ENCODE peak calls at places on chromosomes 16 and 17, in ten cellular contexts. O, H, D, P, L, I, G, V, T and N are unnamed samples.

GRCh38 chr17:37671813-37672544 is 28.7 kb upstream of the DDX52 start:
- DNase-seq in T (no peak), O (no peak), I (no peak), V (peak), G (peak), P (no peak), H (no peak), L (no peak), D (no peak), N (peak)

GRCh38 chr17:30398328-30399041 is 19.8 kb downstream of the CPD start:
- DNase-seq in G (no peak), V (no peak), H (no peak), P (no peak), L (no peak), T (no peak), D (no peak), I (no peak), O (no peak), N (no peak)

GRCh38 chr16:30340621-30341020 is 14.5 kb downstream of the CD2BP2 start:
- DNase-seq in L (no peak), T (no peak), D (no peak), O (no peak), H (no peak), V (no peak), I (no peak), G (no peak), P (no peak), N (no peak)

GRCh38 chr17:79842656-79843474 is 3.6 kb upstream of the CBX4 start:
- DNase-seq in P (no peak), D (no peak), I (no peak), H (peak), T (no peak), V (peak), O (no peak), G (no peak), L (peak), N (no peak)

GRCh38 chr17:80544655-80545498 is at the start of gene RPTOR:
- DNase-seq in H (peak), D (peak), P (peak), L (peak), O (peak), G (peak), I (peak), T (peak), V (peak), N (peak)

GRCh38 chr16:87897563-87898505 is 28.5 kb upstream of the SLC7A5 start:
- DNase-seq in V (no peak), I (no peak), G (no peak), H (no peak), O (peak), P (no peak), L (no peak), D (no peak), T (no peak), N (no peak)

GRCh38 chr16:14564881-14565687 is 65.0 kb downstream of the PARN start:
- DNase-seq in H (peak), L (peak), O (no peak), G (peak), P (no peak), V (no peak), T (no peak), D (no peak), I (no peak), N (no peak)

GRCh38 chr16:82081271-82081670 is 46.2 kb downstream of the HSD17B2 start:
- DNase-seq in I (no peak), T (no peak), H (no peak), V (no peak), L (no peak), D (no peak), G (no peak), P (no peak), O (no peak), N (no peak)

GRCh38 chr16:35305476-35305875 is 1846.1 kb downstream of the TP53TG3F start:
- DNase-seq in T (no peak), V (no peak), D (no peak), O (no peak), G (no peak), P (no peak), H (no peak), I (no peak), L (no peak), N (no peak)

GRCh38 chr16:89174877-89175276 is 3.3 kb downstream of the CDH15 start:
- DNase-seq in L (no peak), V (no peak), O (no peak), G (no peak), H (no peak), D (no peak), I (no peak), T (no peak), P (no peak), N (no peak)

GRCh38 chr16:17921357-17921978 is 415.1 kb downstream of the NPIPA8 start:
- DNase-seq in V (no peak), T (peak), D (no peak), P (no peak), H (peak), G (no peak), O (peak), L (no peak), I (no peak), N (no peak)

GRCh38 chr16:22763655-22764054 is 50.3 kb upstream of the HS3ST2 start:
- DNase-seq in P (no peak), O (no peak), D (no peak), H (peak), L (no peak), T (no peak), I (no peak), V (no peak), G (no peak), N (no peak)

DNA sequence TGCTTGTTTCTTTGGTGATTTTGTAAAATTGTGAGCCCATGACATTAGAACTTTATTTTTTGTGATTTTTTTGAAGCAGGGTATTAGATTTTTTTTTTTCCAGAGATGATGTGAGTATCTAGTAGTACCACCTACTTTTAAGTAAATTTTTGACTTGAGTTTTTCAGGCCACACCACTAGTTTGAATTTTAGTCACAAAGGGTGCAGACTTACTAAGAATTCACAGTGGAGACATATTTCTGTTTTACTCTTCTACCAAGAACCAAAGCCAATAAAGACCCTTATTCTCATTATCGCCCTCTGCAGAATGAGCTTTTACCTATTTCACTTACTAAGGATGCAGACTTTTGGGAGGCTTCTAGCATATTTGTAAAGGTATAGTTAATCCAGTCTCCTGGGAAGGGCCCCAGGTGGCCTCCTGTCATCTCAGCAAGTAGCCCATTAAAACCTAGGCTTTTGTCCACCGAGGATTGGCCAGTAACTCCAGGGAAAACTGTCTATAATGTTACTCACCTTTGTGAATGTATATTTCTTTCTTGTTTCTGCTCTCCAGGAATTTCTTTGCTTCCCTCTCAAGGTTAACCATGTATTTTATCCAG is 30.6 kb downstream of the NLK start:
- DNase-seq in V (no peak), I (no peak), H (no peak), P (no peak), G (no peak), T (no peak), O (no peak), L (no peak), D (no peak), N (no peak)
- H3K4me3 ChIP-seq in V (no peak), I (no peak), H (no peak), P (no peak), G (no peak), T (no peak), O (no peak), L (no peak), D (no peak), N (no peak)

GRCh38 chr16:12784076-12784475 is 19.6 kb downstream of the CPPED1 start:
- DNase-seq in O (no peak), T (no peak), G (no peak), D (no peak), V (no peak), P (no peak), H (no peak), L (no peak), I (no peak), N (peak)
- H3K27ac ChIP-seq in O (no peak), T (no peak), G (no peak), D (no peak), V (no peak), P (no peak), H (no peak), L (no peak), I (no peak), N (no peak)

DNA sequence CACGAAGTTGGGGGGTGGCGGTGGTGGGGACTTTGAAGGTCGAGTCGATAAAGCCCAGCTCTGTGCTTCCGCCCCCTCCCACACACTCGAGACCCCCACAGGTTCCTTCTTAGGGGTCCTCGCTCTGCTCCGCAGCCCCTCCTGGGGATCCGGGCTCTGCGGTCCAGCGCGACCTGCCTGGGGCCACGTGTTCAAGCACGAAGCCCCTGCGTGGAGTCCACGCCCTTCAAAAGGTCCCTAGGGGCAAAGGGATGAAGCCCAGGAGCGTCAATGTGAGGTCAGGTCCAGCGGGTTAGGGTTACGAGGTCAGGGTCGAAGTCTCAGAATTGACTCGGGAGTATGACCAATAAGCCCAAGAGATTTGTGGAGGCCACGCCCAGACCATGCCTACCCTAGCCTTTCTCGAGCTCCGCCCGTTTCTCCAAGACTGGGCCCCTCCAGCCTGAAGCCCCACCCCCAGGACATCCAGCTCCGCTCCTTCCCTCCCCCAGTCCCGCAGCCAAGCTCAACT is 786 bp upstream of the CACNA1G start:
- DNase-seq in D (peak), G (no peak), O (no peak), I (no peak), V (peak), P (peak), L (peak), H (peak), T (no peak), N (no peak)
- H3K4me3 ChIP-seq in D (peak), G (no peak), O (peak), I (peak), V (peak), P (peak), L (no peak), H (peak), T (no peak), N (peak)

DNA sequence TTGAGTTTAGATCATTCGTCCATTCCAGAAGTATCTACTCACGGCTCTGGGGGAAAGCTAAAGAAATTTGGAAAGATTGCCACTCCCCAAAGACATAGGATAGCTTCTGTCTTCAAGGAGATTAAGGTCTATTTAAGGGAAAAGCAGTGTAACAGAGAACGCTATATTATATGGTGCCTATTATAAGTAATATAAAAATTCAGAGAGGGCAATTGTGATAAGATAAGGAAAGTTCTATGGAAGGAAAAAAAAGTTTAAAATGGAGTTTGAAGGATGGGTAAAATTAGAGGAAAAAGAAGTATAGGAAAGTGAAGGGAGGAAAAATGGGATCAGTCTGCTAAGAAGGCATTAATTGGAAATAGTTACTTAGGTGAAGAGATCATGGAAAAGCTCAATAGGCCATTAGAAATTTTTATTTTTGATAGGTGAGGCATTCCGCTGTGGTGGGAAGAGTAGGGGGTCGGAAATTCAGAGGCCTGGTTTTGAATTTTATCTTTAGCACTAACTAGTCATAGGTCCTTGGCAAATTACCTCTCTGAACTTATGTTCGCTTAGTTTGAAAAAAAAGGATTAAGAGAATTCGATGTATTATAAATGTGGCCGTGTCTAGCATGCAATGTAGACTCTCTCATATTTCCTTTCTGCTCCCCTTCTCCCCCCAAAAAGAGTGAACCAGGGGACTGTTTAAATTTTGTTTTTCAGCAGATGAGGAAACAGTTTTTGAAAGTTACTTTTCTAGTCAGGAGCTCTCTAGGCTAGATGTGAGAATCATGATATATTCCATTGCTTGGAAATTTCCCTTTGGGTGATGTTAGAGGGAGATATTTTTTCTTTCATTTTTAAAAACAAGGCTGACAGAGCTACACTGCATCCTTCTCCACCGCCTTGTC is 882 bp upstream of the CDC27 start:
- DNase-seq in P (no peak), G (no peak), L (no peak), D (no peak), H (no peak), O (no peak), T (no peak), V (no peak), I (no peak), N (no peak)
- H3K27ac ChIP-seq in P (peak), G (peak), L (peak), D (peak), H (peak), O (peak), T (peak), V (no peak), I (peak), N (peak)

DNA sequence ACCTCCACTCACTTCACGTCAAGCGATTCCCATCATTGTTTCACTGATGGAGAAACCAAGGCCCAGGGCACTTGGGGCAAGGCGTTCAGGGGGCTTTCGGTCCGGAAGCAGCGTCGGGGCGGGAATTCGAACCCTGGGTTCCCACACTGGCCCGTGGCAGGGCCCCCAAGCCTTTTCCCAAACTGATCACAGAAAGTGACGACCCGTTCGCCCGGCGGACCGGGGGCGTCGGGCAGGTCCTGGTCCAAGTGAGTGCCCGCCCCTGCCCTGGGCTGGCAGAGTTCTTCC is 856 bp upstream of the MON1B start:
- DNase-seq in I (no peak), D (no peak), G (no peak), T (no peak), L (no peak), H (no peak), P (no peak), O (no peak), V (no peak), N (no peak)
- H3K4me3 ChIP-seq in I (peak), D (peak), G (peak), T (peak), L (peak), H (peak), P (peak), O (peak), V (peak), N (peak)

GRCh38 chr17:77038860-77039555 is 101.8 kb upstream of the SEC14L1 start:
- DNase-seq in L (no peak), H (no peak), T (no peak), D (no peak), G (no peak), P (no peak), I (no peak), V (no peak), O (no peak), N (no peak)

GRCh38 chr17:77036841-77037381 is 103.9 kb upstream of the SEC14L1 start:
- DNase-seq in O (no peak), I (no peak), L (no peak), G (no peak), H (no peak), D (no peak), V (no peak), T (no peak), P (no peak), N (no peak)

GRCh38 chr17:77036136-77036840 is 104.5 kb upstream of the SEC14L1 start:
- DNase-seq in O (no peak), H (no peak), V (no peak), G (no peak), L (no peak), P (no peak), T (no peak), D (no peak), I (no peak), N (no peak)

GRCh38 chr17:77035526-77035925 is 105.2 kb upstream of the SEC14L1 start:
- DNase-seq in I (no peak), P (no peak), T (no peak), V (no peak), H (no peak), L (no peak), D (no peak), G (no peak), O (no peak), N (no peak)

GRCh38 chr17:77037943-77038342 is 102.8 kb upstream of the SEC14L1 start:
- DNase-seq in G (no peak), H (no peak), T (no peak), O (no peak), V (no peak), L (no peak), D (no peak), P (no peak), I (no peak), N (no peak)
- H3K27ac ChIP-seq in G (no peak), H (no peak), T (no peak), O (no peak), V (no peak), L (no peak), D (no peak), P (no peak), I (no peak), N (no peak)